ENCODE peak calls at places on chromosomes 6 and 20, in six cellular contexts. F, A, G, N, D and H are unnamed samples.

GRCh38 chr6:21053612-21054011 is 519.4 kb downstream of the CDKAL1 start:
- DNase-seq in D (no peak), N (no peak), G (no peak), F (no peak), A (no peak), H (no peak)

GRCh38 chr6:69422474-69422873 is 374.3 kb downstream of the LMBRD1 start:
- DNase-seq in N (no peak), F (no peak), A (no peak), D (no peak), G (no peak), H (no peak)

GRCh38 chr20:15846446-15846845 is 726.8 kb downstream of the KIF16B start:
- DNase-seq in A (no peak), G (no peak), N (no peak), F (no peak), D (no peak), H (no peak)

GRCh38 chr20:61748376-61748775 is 317.3 kb downstream of the TAF4 start:
- DNase-seq in F (no peak), N (no peak), A (no peak), G (no peak), D (no peak), H (no peak)

GRCh38 chr6:23940466-23940865 is 185.5 kb upstream of the NRSN1 start:
- DNase-seq in D (no peak), N (no peak), F (no peak), A (no peak), G (no peak), H (no peak)

GRCh38 chr6:131946992-131947955 is 3.9 kb downstream of the CCN2 start:
- DNase-seq in D (no peak), F (no peak), G (no peak), A (peak), N (no peak), H (no peak)

GRCh38 chr6:39209908-39210307 is 19.4 kb downstream of the KCNK5 start:
- DNase-seq in G (no peak), D (no peak), A (no peak), F (no peak), N (no peak), H (no peak)

GRCh38 chr20:46102940-46103339 is 13.2 kb upstream of the NCOA5 start:
- DNase-seq in D (no peak), A (no peak), F (no peak), G (no peak), N (no peak), H (no peak)

GRCh38 chr20:32333988-32334885 is 23.9 kb upstream of the ASXL1 start:
- DNase-seq in F (no peak), G (peak), N (no peak), A (no peak), D (no peak), H (no peak)

GRCh38 chr6:66772785-66773184 is 1065.8 kb upstream of the EYS start:
- DNase-seq in N (no peak), D (no peak), F (no peak), A (no peak), G (no peak), H (no peak)

GRCh38 chr6:69570126-69570525 is 226.7 kb downstream of the LMBRD1 start:
- DNase-seq in D (no peak), G (no peak), F (no peak), N (no peak), A (no peak), H (no peak)

GRCh38 chr20:52749020-52749419 is 223.1 kb upstream of the TSHZ2 start:
- DNase-seq in A (no peak), D (no peak), N (no peak), F (no peak), G (no peak), H (no peak)

GRCh38 chr6:20006039-20006438 is 168.9 kb downstream of the ID4 start:
- DNase-seq in F (no peak), D (no peak), A (no peak), N (no peak), G (no peak), H (no peak)

GRCh38 chr6:30769088-30769852 is 24.9 kb upstream of the IER3 start:
- DNase-seq in A (peak), N (no peak), F (peak), D (no peak), G (peak), H (peak)

GRCh38 chr6:37779111-37779800 is 40.3 kb upstream of the ZFAND3 start:
- DNase-seq in G (no peak), F (no peak), D (no peak), A (no peak), N (no peak), H (no peak)

GRCh38 chr6:118029967-118030366 is 122.9 kb downstream of the SLC35F1 start:
- DNase-seq in D (no peak), G (no peak), A (no peak), N (no peak), F (no peak), H (no peak)

GRCh38 chr6:19781269-19781668 is 55.9 kb upstream of the ID4 start:
- DNase-seq in A (peak), N (no peak), G (no peak), F (no peak), D (no peak), H (no peak)

GRCh38 chr6:137652961-137653697 is 158.9 kb upstream of the OLIG3 start:
- DNase-seq in D (no peak), F (no peak), N (no peak), G (no peak), A (no peak), H (no peak)

GRCh38 chr6:7727150-7727950 is 1.5 kb downstream of the BMP6 start:
- DNase-seq in N (peak), G (peak), D (no peak), F (no peak), A (no peak), H (no peak)

GRCh38 chr6:118325220-118325860 is 222.8 kb upstream of the PLN start:
- DNase-seq in D (no peak), N (no peak), F (no peak), A (no peak), G (no peak), H (no peak)

GRCh38 chr20:52972190-52972937 is at the start of gene TSHZ2:
- DNase-seq in F (no peak), D (no peak), G (no peak), A (peak), N (peak), H (no peak)

GRCh38 chr20:61875221-61875885 is 190.3 kb downstream of the TAF4 start:
- DNase-seq in A (no peak), N (no peak), D (no peak), F (no peak), G (no peak), H (peak)

GRCh38 chr20:59814835-59815340 is 118.5 kb downstream of the SYCP2 start:
- DNase-seq in A (no peak), N (no peak), F (no peak), G (no peak), D (no peak), H (no peak)

GRCh38 chr6:142756215-142756630 is 188.8 kb downstream of the HIVEP2 start:
- DNase-seq in G (no peak), F (peak), D (no peak), A (peak), N (no peak), H (no peak)

GRCh38 chr6:134323294-134323693 is 5.4 kb upstream of the SGK1 start:
- DNase-seq in N (no peak), F (no peak), D (no peak), A (no peak), G (no peak), H (no peak)

GRCh38 chr6:136284909-136285308 is 4.7 kb downstream of the BCLAF1 start:
- DNase-seq in G (no peak), N (no peak), A (no peak), D (no peak), F (no peak), H (no peak)

GRCh38 chr6:51410453-51410852 is 591.8 kb downstream of the TFAP2B start:
- DNase-seq in G (no peak), D (no peak), A (no peak), F (no peak), N (no peak), H (no peak)

GRCh38 chr6:139779988-139780774 is 405.7 kb upstream of the CITED2 start:
- DNase-seq in G (no peak), F (no peak), A (no peak), N (no peak), D (no peak), H (no peak)

GRCh38 chr6:139776051-139776450 is 401.6 kb upstream of the CITED2 start:
- DNase-seq in D (no peak), G (no peak), A (peak), N (no peak), F (no peak), H (no peak)

GRCh38 chr6:139778113-139778512 is 403.7 kb upstream of the CITED2 start:
- DNase-seq in D (no peak), N (no peak), A (no peak), F (no peak), G (no peak), H (no peak)

GRCh38 chr6:139777202-139777970 is 402.9 kb upstream of the CITED2 start:
- DNase-seq in A (no peak), N (no peak), G (peak), D (no peak), F (no peak), H (no peak)

DNA sequence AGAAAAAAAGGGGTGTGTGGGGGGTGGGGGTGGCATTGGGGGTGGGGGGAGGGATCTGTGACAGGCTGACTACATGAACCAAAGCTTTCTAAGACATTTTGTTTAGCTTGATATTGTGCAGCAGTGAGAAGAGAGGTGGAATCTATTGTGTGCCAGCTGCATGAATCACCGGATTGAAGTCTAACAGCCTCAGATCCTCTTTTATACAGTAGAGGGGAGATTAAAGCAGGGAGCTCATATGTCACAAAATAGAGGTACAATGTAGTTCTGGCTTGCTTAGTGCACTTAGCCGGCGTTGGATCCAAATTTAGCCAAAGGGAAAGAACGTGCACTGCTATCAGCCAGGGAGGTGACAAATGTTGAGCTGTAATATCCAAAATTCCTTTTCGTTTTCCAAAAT is 404.2 kb upstream of the CITED2 start:
- DNase-seq in G (no peak), F (no peak), N (no peak), D (no peak), A (no peak), H (no peak)
- TF ChIP-seq YY1 in G (no peak), F (no peak), N (no peak), D (no peak), A (no peak), H (no peak)

DNA sequence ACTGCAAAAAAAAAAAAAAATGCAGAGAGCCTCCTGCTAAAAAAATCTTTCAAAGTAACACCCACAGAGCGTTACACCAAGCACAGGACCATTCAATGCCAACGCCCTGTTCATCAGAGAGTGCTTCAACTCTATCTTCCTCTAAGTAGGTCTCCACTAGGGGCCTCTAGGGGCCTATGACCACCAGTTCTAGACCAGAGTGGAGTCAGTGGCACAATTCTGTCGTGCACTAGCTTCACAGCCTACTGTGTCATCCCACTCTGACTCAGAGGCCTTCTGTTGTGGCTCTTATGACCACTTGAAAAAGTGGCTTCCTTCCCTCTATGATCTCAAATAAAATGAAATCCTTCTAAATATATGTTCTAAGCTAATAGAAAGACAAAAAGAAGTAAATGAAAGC is 151.6 kb downstream of the SH3BGRL2 start:
- DNase-seq in D (no peak), N (no peak), A (no peak), F (no peak), G (no peak), H (no peak)
- TF ChIP-seq ZNF274 in D (no peak), N (no peak), A (no peak), F (no peak), G (no peak), H (no peak)

GRCh38 chr6:35764238-35764896 is 12.0 kb upstream of the CLPSL2 start:
- DNase-seq in A (no peak), D (no peak), F (peak), G (no peak), N (peak), H (peak)
- TF ChIP-seq YY1 in A (no peak), D (no peak), F (no peak), G (no peak), N (no peak), H (no peak)

GRCh38 chr6:33979750-33980149 is 166.1 kb downstream of the GRM4 start:
- DNase-seq in G (no peak), N (peak), D (no peak), F (no peak), A (no peak), H (no peak)
- TF ChIP-seq ZNF274 in G (no peak), N (no peak), D (no peak), F (no peak), A (no peak), H (no peak)

DNA sequence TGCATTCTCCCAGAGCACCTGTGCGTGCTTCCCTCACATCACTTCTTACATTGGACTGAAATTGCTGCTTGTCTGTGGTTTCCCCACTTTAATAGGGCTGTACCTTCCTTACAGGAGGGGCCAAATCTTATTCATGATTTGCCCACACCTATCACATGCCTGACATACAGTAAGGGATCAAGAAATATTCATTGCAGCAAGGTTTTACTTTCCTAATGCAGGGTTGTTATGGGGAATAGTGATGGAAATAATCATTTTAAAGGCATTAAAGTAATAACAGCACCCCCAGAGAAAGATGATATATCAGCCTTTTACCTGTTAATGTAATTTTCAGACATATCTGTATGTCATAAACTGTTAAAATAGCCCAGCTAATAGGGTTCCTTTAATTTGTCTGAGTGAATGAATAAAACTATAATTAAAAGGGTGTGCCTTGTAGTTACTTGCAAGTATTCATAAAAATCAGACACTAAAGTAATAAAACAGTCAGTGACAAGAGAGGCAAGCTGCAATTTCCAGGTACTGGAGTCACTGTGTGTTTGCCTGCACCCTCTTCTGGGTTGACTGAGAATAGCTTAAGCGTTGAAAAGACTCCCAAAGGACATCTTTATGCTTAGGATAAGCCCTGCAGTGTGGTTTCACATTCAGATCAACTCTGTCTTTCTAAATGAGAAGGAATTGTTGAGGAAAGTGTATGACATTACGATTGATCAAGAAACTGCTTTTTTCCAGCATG is 182.7 kb downstream of the PHACTR1 start:
- DNase-seq in A (no peak), N (no peak), G (no peak), D (no peak), F (no peak), H (no peak)
- TF ChIP-seq YY1 in A (no peak), N (no peak), G (no peak), D (no peak), F (no peak), H (no peak)

DNA sequence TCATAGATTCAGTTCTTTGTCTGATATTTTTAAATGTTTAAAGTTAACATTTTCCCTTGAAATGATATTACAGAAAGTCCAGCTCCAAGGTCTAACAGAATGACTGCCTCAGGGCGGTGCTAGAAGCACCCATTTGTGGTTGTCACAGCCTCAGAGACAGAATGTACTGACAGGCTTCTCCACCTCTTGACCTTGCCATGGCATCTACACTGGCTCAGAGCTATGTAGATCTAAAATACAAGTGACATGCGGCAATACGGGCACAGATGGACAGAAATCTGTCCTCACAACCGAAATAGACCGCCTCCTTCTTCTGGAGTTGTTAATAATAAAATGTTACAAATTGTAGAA is 167.2 kb upstream of the THEMIS start:
- DNase-seq in A (peak), G (no peak), D (no peak), F (no peak), N (no peak), H (no peak)
- TF ChIP-seq ZNF274 in A (no peak), G (no peak), D (no peak), F (no peak), N (no peak), H (no peak)

GRCh38 chr20:50380697-50381040 is 129.5 kb upstream of the PTPN1 start:
- DNase-seq in D (no peak), G (no peak), A (peak), F (no peak), N (no peak), H (no peak)
- TF ChIP-seq YY1 in D (no peak), G (no peak), A (no peak), F (no peak), N (no peak), H (no peak)